ENCODE peak calls at places on chromosomes 11 and 22, in seven cellular contexts. J, P, G, W, E, Y and C are unnamed samples.

GRCh38 chr11:93464938-93465337 is 78.3 kb downstream of the SMCO4 start:
- DNase-seq in P (no peak), G (no peak), E (no peak), J (no peak), W (no peak), Y (no peak), C (no peak)

GRCh38 chr11:7858001-7858400 is 61.3 kb upstream of the OR5P2 start:
- DNase-seq in Y (no peak), W (no peak), E (peak; percentile 7), P (no peak), J (no peak), G (no peak), C (no peak)

GRCh38 chr11:94142308-94143277 is 14.0 kb downstream of the PANX1 start:
- DNase-seq in G (no peak), W (peak; percentile 56), Y (no peak), J (no peak), E (no peak), P (no peak), C (no peak)

GRCh38 chr11:16603890-16604783 is 134.3 kb upstream of the C11orf58 start:
- DNase-seq in E (peak; percentile 29), G (peak; percentile 73), Y (peak; percentile 74), P (peak; percentile 58), J (no peak), W (no peak), C (no peak)

GRCh38 chr11:46382644-46383403 is 1.4 kb downstream of the MDK start:
- DNase-seq in W (peak; percentile 57), E (no peak), P (peak; percentile 46), G (no peak), J (no peak), Y (peak; percentile 74), C (no peak)

GRCh38 chr11:19419813-19420212 is 179.1 kb upstream of the E2F8 start:
- DNase-seq in Y (no peak), G (no peak), J (no peak), W (no peak), P (peak; percentile 83), E (no peak), C (no peak)

GRCh38 chr22:20916916-20917810 is at the start of gene CRKL:
- DNase-seq in P (peak; percentile 97), Y (peak; percentile 99), G (peak; percentile 97), J (peak; percentile 59), W (peak; percentile 94), E (peak; percentile 97), C (peak; percentile 95)

GRCh38 chr11:109728056-109728455 is 306.1 kb downstream of the C11orf87 start:
- DNase-seq in J (no peak), W (peak; percentile 28), G (no peak), E (no peak), P (no peak), Y (no peak), C (no peak)

GRCh38 chr11:5689551-5689983 is at the start of gene TRIM22:
- DNase-seq in E (peak; percentile 38), W (no peak), J (no peak), P (peak; percentile 71), G (peak; percentile 46), Y (no peak), C (peak; percentile 44)

GRCh38 chr11:61955416-61956135 is 5.4 kb downstream of the BEST1 start:
- DNase-seq in E (no peak), J (no peak), G (no peak), Y (peak; percentile 90), P (no peak), W (no peak), C (peak; percentile 53)

GRCh38 chr11:48063424-48063978 is 83.1 kb downstream of the PTPRJ start:
- DNase-seq in P (peak; percentile 99), E (no peak), W (no peak), J (no peak), Y (no peak), G (no peak), C (peak; percentile 28)

GRCh38 chr11:86816251-86816726 is 15.9 kb downstream of the PRSS23 start:
- DNase-seq in E (no peak), J (no peak), G (no peak), W (no peak), Y (no peak), P (peak; percentile 58), C (no peak)

GRCh38 chr11:133503776-133504175 is 28.5 kb downstream of the OPCML start:
- DNase-seq in Y (no peak), J (no peak), P (no peak), G (no peak), E (no peak), W (no peak), C (no peak)

GRCh38 chr11:63445720-63446119 is 45.2 kb downstream of the PLAAT5 start:
- DNase-seq in G (no peak), J (no peak), P (peak; percentile 42), Y (no peak), E (no peak), W (no peak), C (no peak)

GRCh38 chr11:11396290-11397042 is 43.4 kb upstream of the CSNK2A3 start:
- DNase-seq in G (no peak), J (no peak), Y (no peak), P (peak; percentile 97), E (no peak), W (no peak), C (peak; percentile 86)

GRCh38 chr11:61955031-61955415 is 4.9 kb downstream of the BEST1 start:
- DNase-seq in G (peak; percentile 70), E (no peak), P (peak; percentile 87), W (peak; percentile 59), J (no peak), Y (peak; percentile 91), C (peak; percentile 81)

GRCh38 chr11:96197221-96197620 is 145.8 kb downstream of the MAML2 start:
- DNase-seq in E (no peak), W (no peak), P (no peak), G (no peak), Y (no peak), J (no peak), C (no peak)

GRCh38 chr11:76347391-76347790 is 33.5 kb downstream of the THAP12 start:
- DNase-seq in Y (no peak), W (no peak), G (no peak), E (no peak), J (no peak), P (no peak), C (no peak)

GRCh38 chr11:40029406-40029805 is 1430.0 kb downstream of the LRRC4C start:
- DNase-seq in G (no peak), Y (no peak), J (no peak), W (no peak), P (no peak), E (no peak), C (no peak)

GRCh38 chr22:46308283-46308988 is 11.8 kb downstream of the GTSE1 start:
- DNase-seq in Y (peak; percentile 49), G (no peak), J (no peak), P (no peak), W (no peak), E (no peak), C (no peak)

GRCh38 chr11:6568191-6568918 is 35.1 kb downstream of the RRP8 start:
- DNase-seq in Y (no peak), J (no peak), P (peak; percentile 65), G (peak; percentile 63), E (no peak), W (no peak), C (no peak)

GRCh38 chr22:48870436-48870835 is 957.2 kb downstream of the BRD1 start:
- DNase-seq in G (no peak), W (no peak), E (no peak), Y (peak; percentile 34), P (no peak), J (no peak), C (no peak)

DNA sequence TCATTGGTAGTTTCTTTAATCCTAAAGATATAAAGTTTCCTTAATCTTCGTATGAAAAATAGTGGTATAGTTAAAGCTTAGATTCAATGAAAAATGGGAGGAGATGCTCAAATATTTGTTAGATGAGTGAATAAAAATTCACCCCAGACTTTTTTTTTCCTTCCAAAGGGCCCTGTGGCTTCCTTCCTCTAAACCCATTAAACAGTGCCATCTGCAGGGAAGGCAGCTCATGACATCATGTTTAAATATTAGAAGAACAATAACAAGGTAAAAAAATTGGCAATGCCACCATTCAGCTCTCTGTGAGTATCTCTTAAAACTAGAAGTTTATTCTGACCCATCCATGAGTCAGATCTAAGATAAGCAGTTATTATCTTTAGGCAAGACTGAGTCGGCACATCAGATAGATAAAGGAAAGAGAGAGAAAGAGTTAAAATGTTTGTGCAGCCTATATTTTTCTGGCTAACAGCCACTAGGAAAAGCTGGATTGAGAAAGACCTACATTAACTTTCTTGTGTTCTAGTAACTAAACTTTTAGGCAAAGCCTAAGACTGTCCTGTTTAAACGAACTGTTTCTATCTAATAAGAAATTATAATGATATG is 19.1 kb upstream of the OOSP1 start:
- DNase-seq in G (no peak), J (no peak), E (no peak), W (peak; percentile 18), Y (no peak), P (peak; percentile 7), C (no peak)
- TF ChIP-seq CTCF in G (peak; percentile 20), J (peak; percentile 31), E (peak; percentile 45), W (peak; percentile 38), Y (peak; percentile 8), P (peak; percentile 52), C (no peak)

DNA sequence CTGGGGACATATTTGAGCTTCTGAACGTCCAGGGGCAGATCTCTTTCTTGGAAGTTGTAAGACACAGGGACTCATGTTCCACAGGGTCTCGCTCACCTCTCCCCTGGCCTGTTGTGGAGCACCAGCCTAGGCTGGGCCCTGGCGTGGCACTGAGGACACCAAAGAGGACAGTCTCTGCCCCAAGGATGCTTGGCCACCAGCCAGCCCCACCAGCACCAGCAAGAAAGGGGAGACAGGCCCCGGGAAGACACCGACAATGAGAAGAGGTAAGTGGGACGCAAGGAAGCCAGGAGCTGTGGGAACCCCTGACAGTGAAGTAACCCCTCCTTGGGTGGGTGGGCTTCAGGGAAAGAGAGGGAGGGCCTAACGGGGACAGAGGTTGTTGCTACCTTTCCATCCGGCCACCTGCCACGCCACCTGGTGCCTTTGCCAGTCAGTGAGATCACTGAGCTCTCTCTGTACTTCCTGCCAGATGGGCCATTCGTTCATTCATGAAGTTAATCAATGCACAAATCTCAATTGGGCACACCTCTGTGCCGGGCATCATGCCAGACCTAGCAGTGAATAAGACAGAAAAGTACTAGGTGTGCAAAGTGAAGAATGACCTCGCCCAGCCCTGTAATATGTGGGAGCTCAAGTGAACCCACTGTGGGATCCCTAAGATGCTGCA is 11.1 kb downstream of the APOL5 start:
- DNase-seq in G (no peak), W (no peak), Y (no peak), E (no peak), P (no peak), J (no peak), C (no peak)
- TF ChIP-seq POLR2A in G (no peak), W (no peak), Y (no peak), E (no peak), P (no peak), J (no peak), C (no peak)

DNA sequence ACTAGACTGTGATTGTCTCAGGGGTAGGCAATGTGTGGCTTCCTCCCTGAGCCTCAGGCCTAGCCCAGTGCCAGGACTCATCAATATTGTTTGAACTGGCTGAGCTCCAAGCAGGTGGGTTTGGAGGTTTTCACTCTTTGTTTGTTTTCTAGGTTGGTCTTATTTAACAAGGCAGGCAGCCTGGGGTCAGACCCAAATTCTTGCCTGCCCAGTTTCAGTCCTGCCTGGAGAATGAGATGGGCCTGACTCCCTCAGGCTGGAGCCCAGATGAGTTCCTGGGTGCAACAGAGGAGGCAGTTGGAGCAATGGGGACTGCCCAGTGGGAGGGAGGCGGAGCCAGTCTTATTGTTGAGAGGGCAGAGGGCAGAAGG is 28.3 kb upstream of the TP53I11 start:
- DNase-seq in J (no peak), G (no peak), Y (peak; percentile 59), W (peak; percentile 35), E (peak; percentile 89), P (no peak), C (no peak)
- H3K4me1 ChIP-seq in J (peaks cover 43% of the 10 kb centered on the region), G (peaks cover 28% of the 10 kb centered on the region), Y (peaks cover 40% of the 10 kb centered on the region), W (no peaks in the 10 kb centered on the region), E (peaks cover 14% of the 10 kb centered on the region), P (peaks cover 5% of the 10 kb centered on the region), C (no peaks in the 10 kb centered on the region)

GRCh38 chr11:21037836-21038235 is 368.4 kb downstream of the NELL1 start:
- DNase-seq in E (no peak), W (no peak), J (no peak), Y (no peak), G (no peak), P (no peak), C (no peak)
- TF ChIP-seq CTCF in E (no peak), W (no peak), J (no peak), Y (no peak), G (no peak), P (no peak), C (no peak)